ENCODE peak calls at places on chromosomes 1 and 21, in nine cellular contexts. L, N, Q, D, F, S, R, Y and Z are unnamed samples.

GRCh38 chr21:43847301-43847700 is 17.7 kb upstream of the AGPAT3 start:
- DNase-seq in L (no peak), N (no peak), Q (no peak), D (no peak), F (no peak), S (no peak), R (no peak), Y (no peak), Z (no peak)

GRCh38 chr1:179353546-179353945 is 12.2 kb upstream of the AXDND1 start:
- DNase-seq in L (no peak), N (no peak), Q (no peak), D (peak; percentile 9), F (peak; percentile 5), S (peak; percentile 68), R (no peak), Y (peak; percentile 38), Z (no peak)

GRCh38 chr1:226325178-226325577 is 16.2 kb upstream of the LIN9 start:
- DNase-seq in L (no peak), N (no peak), Q (no peak), D (no peak), F (peak; percentile 79), S (no peak), R (no peak), Y (peak; percentile 39), Z (no peak)

GRCh38 chr1:44636067-44636466 is 38.2 kb downstream of the TMEM53 start:
- DNase-seq in L (no peak), N (no peak), Q (no peak), D (no peak), F (no peak), S (no peak), R (no peak), Y (no peak), Z (no peak)

GRCh38 chr1:59765036-59765730 is 49.6 kb upstream of the HOOK1 start:
- DNase-seq in L (no peak), N (no peak), Q (no peak), D (peak; percentile 75), F (peak; percentile 70), S (no peak), R (no peak), Y (no peak), Z (no peak)

GRCh38 chr1:51293898-51294515 is 36.4 kb downstream of the TTC39A start:
- DNase-seq in L (peak; percentile 53), N (no peak), Q (no peak), D (no peak), F (no peak), S (no peak), R (no peak), Y (no peak), Z (no peak)

GRCh38 chr1:37100310-37100709 is 66.0 kb upstream of the GRIK3 start:
- DNase-seq in L (no peak), N (no peak), Q (no peak), D (no peak), F (no peak), S (no peak), R (no peak), Y (no peak), Z (no peak)

GRCh38 chr1:164308101-164308500 is 250.9 kb upstream of the PBX1 start:
- DNase-seq in L (no peak), N (no peak), Q (no peak), D (no peak), F (no peak), S (peak; percentile 15), R (no peak), Y (no peak), Z (no peak)

GRCh38 chr1:145751491-145752021 is 32.3 kb downstream of the CD160 start:
- DNase-seq in L (no peak), N (no peak), Q (no peak), D (no peak), F (peak; percentile 19), S (peak; percentile 97), R (peak; percentile 56), Y (peak; percentile 76), Z (no peak)

GRCh38 chr1:59767119-59767518 is 47.6 kb upstream of the HOOK1 start:
- DNase-seq in L (no peak), N (no peak), Q (peak; percentile 12), D (no peak), F (no peak), S (no peak), R (no peak), Y (no peak), Z (no peak)

GRCh38 chr1:26335774-26336476 is 18.0 kb downstream of the CRYBG2 start:
- DNase-seq in L (no peak), N (no peak), Q (no peak), D (no peak), F (no peak), S (no peak), R (no peak), Y (no peak), Z (peak; percentile 62)

GRCh38 chr1:2799811-2800663 is 1.5 kb downstream of the TTC34 start:
- DNase-seq in L (peak; percentile 50), N (no peak), Q (no peak), D (no peak), F (no peak), S (no peak), R (no peak), Y (no peak), Z (peak; percentile 40)

GRCh38 chr1:154329551-154330131 is 4.3 kb downstream of the ATP8B2 start:
- DNase-seq in L (no peak), N (no peak), Q (no peak), D (no peak), F (no peak), S (no peak), R (peak; percentile 50), Y (no peak), Z (no peak)

GRCh38 chr1:7549277-7549676 is 221.8 kb upstream of the VAMP3 start:
- DNase-seq in L (no peak), N (no peak), Q (no peak), D (peak; percentile 67), F (peak; percentile 84), S (peak; percentile 86), R (no peak), Y (peak; percentile 83), Z (no peak)

GRCh38 chr21:44804762-44805161 is 3.1 kb upstream of the UBE2G2 start:
- DNase-seq in L (no peak), N (no peak), Q (no peak), D (no peak), F (no peak), S (no peak), R (no peak), Y (no peak), Z (no peak)

GRCh38 chr1:183632964-183633363 is 2.6 kb downstream of the ARPC5 start:
- DNase-seq in L (no peak), N (no peak), Q (no peak), D (no peak), F (no peak), S (no peak), R (no peak), Y (peak; percentile 51), Z (no peak)

GRCh38 chr1:205480349-205481278 is 23.9 kb upstream of the CDK18 start:
- DNase-seq in L (no peak), N (no peak), Q (no peak), D (no peak), F (no peak), S (no peak), R (no peak), Y (no peak), Z (no peak)

GRCh38 chr1:4087530-4088420 is 187.7 kb upstream of the C1orf174 start:
- DNase-seq in L (peak; percentile 25), N (no peak), Q (no peak), D (no peak), F (no peak), S (no peak), R (no peak), Y (no peak), Z (no peak)

GRCh38 chr1:8702121-8702520 is 115.3 kb downstream of the RERE start:
- DNase-seq in L (no peak), N (no peak), Q (peak; percentile 59), D (no peak), F (peak; percentile 39), S (no peak), R (no peak), Y (peak; percentile 59), Z (no peak)

GRCh38 chr1:17579951-17580939 is 40.7 kb downstream of the ARHGEF10L start:
- DNase-seq in L (no peak), N (no peak), Q (peak; percentile 87), D (no peak), F (no peak), S (no peak), R (no peak), Y (no peak), Z (no peak)

GRCh38 chr21:38048241-38048640 is 132.0 kb upstream of the KCNJ6 start:
- DNase-seq in L (no peak), N (no peak), Q (no peak), D (no peak), F (no peak), S (no peak), R (no peak), Y (no peak), Z (no peak)

GRCh38 chr1:68293122-68293521 is 60.8 kb upstream of the WLS start:
- DNase-seq in L (no peak), N (no peak), Q (no peak), D (no peak), F (no peak), S (no peak), R (no peak), Y (no peak), Z (no peak)

GRCh38 chr1:41919764-41920397 is 1.2 kb upstream of the HIVEP3 start:
- DNase-seq in L (no peak), N (peak; percentile 54), Q (no peak), D (no peak), F (no peak), S (peak; percentile 44), R (peak; percentile 53), Y (peak; percentile 69), Z (peak; percentile 59)

GRCh38 chr21:34793471-34793870 is 124.7 kb downstream of the CLIC6 start:
- DNase-seq in L (no peak), N (no peak), Q (peak; percentile 83), D (no peak), F (no peak), S (no peak), R (no peak), Y (no peak), Z (no peak)

GRCh38 chr1:94936861-94937620 is 10.1 kb upstream of the CNN3 start:
- DNase-seq in L (no peak), N (no peak), Q (no peak), D (no peak), F (no peak), S (peak; percentile 52), R (no peak), Y (peak; percentile 23), Z (no peak)

GRCh38 chr1:228457017-228457395 is 30.2 kb upstream of the RNF187 start:
- DNase-seq in L (no peak), N (no peak), Q (no peak), D (no peak), F (no peak), S (no peak), R (no peak), Y (no peak), Z (no peak)

GRCh38 chr1:233386336-233386735 is 58.8 kb downstream of the MAP3K21 start:
- DNase-seq in L (no peak), N (no peak), Q (no peak), D (no peak), F (no peak), S (no peak), R (no peak), Y (peak; percentile 13), Z (no peak)

GRCh38 chr1:35432231-35432630 is 125.0 kb downstream of the KIAA0319L start:
- DNase-seq in L (no peak), N (no peak), Q (no peak), D (no peak), F (no peak), S (no peak), R (no peak), Y (no peak), Z (no peak)

GRCh38 chr1:191675991-191676783 is 482.1 kb upstream of the RGS18 start:
- DNase-seq in L (no peak), N (no peak), Q (no peak), D (no peak), F (no peak), S (no peak), R (no peak), Y (no peak), Z (no peak)

GRCh38 chr1:85815906-85816305 is 107.7 kb upstream of the ZNHIT6 start:
- DNase-seq in L (peak; percentile 68), N (no peak), Q (no peak), D (no peak), F (no peak), S (no peak), R (no peak), Y (no peak), Z (no peak)

GRCh38 chr21:37560385-37560784 is 193.8 kb downstream of the DYRK1A start:
- DNase-seq in L (no peak), N (no peak), Q (no peak), D (no peak), F (no peak), S (no peak), R (no peak), Y (no peak), Z (no peak)